ENCODE peak calls at places on chromosome 3, in ten cellular contexts. One of them, this sample, is unnamed.

GRCh38 chr3:42216302-42216701 is 49.7 kb downstream of the CCK start:
- DNase-seq in fibroblast of lung: no peak
- DNase-seq in substantia nigra: no peak
- DNase-seq in NCI-H2107: no peak
- DNase-seq in T-helper 17 cell: no peak
- DNase-seq in bronchial epithelial cell: no peak
- DNase-seq in CD8-positive, alpha-beta T cell: no peak
- DNase-seq in frontal cortex: no peak
- DNase-seq in activated gamma-delta T cell treated with Interleukin-2 at 50 U/mL for 16 hours: no peak
- DNase-seq in activated naive CD8-positive, alpha-beta T cell treated with anti-CD3 and anti-CD28 coated beads for 36 hours: no peak
- DNase-seq in this sample: no peak

GRCh38 chr3:137012097-137012501 is 54.3 kb downstream of the IL20RB start:
- DNase-seq in CD8-positive, alpha-beta T cell: no peak
- DNase-seq in NCI-H2107: no peak
- DNase-seq in activated gamma-delta T cell treated with Interleukin-2 at 50 U/mL for 16 hours: no peak
- DNase-seq in bronchial epithelial cell: no peak
- DNase-seq in frontal cortex: no peak
- DNase-seq in substantia nigra: no peak
- DNase-seq in T-helper 17 cell: no peak
- DNase-seq in fibroblast of lung: peak; percentile 15
- DNase-seq in activated naive CD8-positive, alpha-beta T cell treated with anti-CD3 and anti-CD28 coated beads for 36 hours: no peak
- DNase-seq in this sample: no peak

GRCh38 chr3:37442397-37442796 is 268.0 kb upstream of the LRRFIP2 start:
- DNase-seq in frontal cortex: no peak
- DNase-seq in fibroblast of lung: no peak
- DNase-seq in CD8-positive, alpha-beta T cell: no peak
- DNase-seq in bronchial epithelial cell: no peak
- DNase-seq in T-helper 17 cell: no peak
- DNase-seq in activated gamma-delta T cell treated with Interleukin-2 at 50 U/mL for 16 hours: no peak
- DNase-seq in NCI-H2107: no peak
- DNase-seq in substantia nigra: no peak
- DNase-seq in activated naive CD8-positive, alpha-beta T cell treated with anti-CD3 and anti-CD28 coated beads for 36 hours: no peak
- DNase-seq in this sample: no peak

GRCh38 chr3:40923130-40923529 is 276.2 kb upstream of the CTNNB1 start:
- DNase-seq in bronchial epithelial cell: peak; percentile 85
- DNase-seq in frontal cortex: no peak
- DNase-seq in activated gamma-delta T cell treated with Interleukin-2 at 50 U/mL for 16 hours: no peak
- DNase-seq in T-helper 17 cell: no peak
- DNase-seq in NCI-H2107: no peak
- DNase-seq in fibroblast of lung: no peak
- DNase-seq in substantia nigra: no peak
- DNase-seq in activated naive CD8-positive, alpha-beta T cell treated with anti-CD3 and anti-CD28 coated beads for 36 hours: no peak
- DNase-seq in CD8-positive, alpha-beta T cell: no peak
- DNase-seq in this sample: no peak

GRCh38 chr3:167917969-167918368 is 177.8 kb downstream of the GOLIM4 start:
- DNase-seq in NCI-H2107: no peak
- DNase-seq in T-helper 17 cell: no peak
- DNase-seq in bronchial epithelial cell: no peak
- DNase-seq in activated gamma-delta T cell treated with Interleukin-2 at 50 U/mL for 16 hours: no peak
- DNase-seq in fibroblast of lung: no peak
- DNase-seq in frontal cortex: no peak
- DNase-seq in activated naive CD8-positive, alpha-beta T cell treated with anti-CD3 and anti-CD28 coated beads for 36 hours: no peak
- DNase-seq in substantia nigra: no peak
- DNase-seq in CD8-positive, alpha-beta T cell: no peak
- DNase-seq in this sample: no peak

GRCh38 chr3:66816110-66816761 is 181.9 kb upstream of the KBTBD8 start:
- DNase-seq in NCI-H2107: no peak
- DNase-seq in CD8-positive, alpha-beta T cell: no peak
- DNase-seq in substantia nigra: no peak
- DNase-seq in T-helper 17 cell: no peak
- DNase-seq in activated naive CD8-positive, alpha-beta T cell treated with anti-CD3 and anti-CD28 coated beads for 36 hours: no peak
- DNase-seq in fibroblast of lung: peak; percentile 86
- DNase-seq in frontal cortex: no peak
- DNase-seq in activated gamma-delta T cell treated with Interleukin-2 at 50 U/mL for 16 hours: no peak
- DNase-seq in bronchial epithelial cell: peak; percentile 55
- DNase-seq in this sample: no peak

GRCh38 chr3:8575364-8576104 is 69.1 kb downstream of the SSUH2 start:
- DNase-seq in CD8-positive, alpha-beta T cell: no peak
- DNase-seq in activated naive CD8-positive, alpha-beta T cell treated with anti-CD3 and anti-CD28 coated beads for 36 hours: no peak
- DNase-seq in activated gamma-delta T cell treated with Interleukin-2 at 50 U/mL for 16 hours: no peak
- DNase-seq in T-helper 17 cell: no peak
- DNase-seq in frontal cortex: no peak
- DNase-seq in NCI-H2107: no peak
- DNase-seq in substantia nigra: no peak
- DNase-seq in bronchial epithelial cell: peak; percentile 22
- DNase-seq in fibroblast of lung: peak; percentile 40
- DNase-seq in this sample: no peak

GRCh38 chr3:129445472-129445871 is 5.4 kb downstream of the IFT122 start:
- DNase-seq in activated gamma-delta T cell treated with Interleukin-2 at 50 U/mL for 16 hours: no peak
- DNase-seq in bronchial epithelial cell: no peak
- DNase-seq in T-helper 17 cell: no peak
- DNase-seq in fibroblast of lung: no peak
- DNase-seq in NCI-H2107: no peak
- DNase-seq in activated naive CD8-positive, alpha-beta T cell treated with anti-CD3 and anti-CD28 coated beads for 36 hours: no peak
- DNase-seq in frontal cortex: no peak
- DNase-seq in CD8-positive, alpha-beta T cell: no peak
- DNase-seq in substantia nigra: no peak
- DNase-seq in this sample: no peak

GRCh38 chr3:114380233-114380645 is 86.4 kb downstream of the TIGIT start:
- DNase-seq in substantia nigra: peak; percentile 34
- DNase-seq in NCI-H2107: no peak
- DNase-seq in activated gamma-delta T cell treated with Interleukin-2 at 50 U/mL for 16 hours: no peak
- DNase-seq in T-helper 17 cell: no peak
- DNase-seq in fibroblast of lung: peak; percentile 91
- DNase-seq in CD8-positive, alpha-beta T cell: no peak
- DNase-seq in activated naive CD8-positive, alpha-beta T cell treated with anti-CD3 and anti-CD28 coated beads for 36 hours: no peak
- DNase-seq in bronchial epithelial cell: no peak
- DNase-seq in frontal cortex: peak; percentile 30
- DNase-seq in this sample: peak; percentile 62

GRCh38 chr3:122314467-122314866 is 10.6 kb upstream of the CSTA start:
- DNase-seq in bronchial epithelial cell: peak; percentile 94
- DNase-seq in activated gamma-delta T cell treated with Interleukin-2 at 50 U/mL for 16 hours: no peak
- DNase-seq in activated naive CD8-positive, alpha-beta T cell treated with anti-CD3 and anti-CD28 coated beads for 36 hours: no peak
- DNase-seq in fibroblast of lung: no peak
- DNase-seq in substantia nigra: no peak
- DNase-seq in frontal cortex: no peak
- DNase-seq in CD8-positive, alpha-beta T cell: no peak
- DNase-seq in NCI-H2107: no peak
- DNase-seq in T-helper 17 cell: no peak
- DNase-seq in this sample: no peak

GRCh38 chr3:135051409-135051946 is 256.4 kb downstream of the EPHB1 start:
- DNase-seq in fibroblast of lung: no peak
- DNase-seq in CD8-positive, alpha-beta T cell: no peak
- DNase-seq in substantia nigra: no peak
- DNase-seq in frontal cortex: no peak
- DNase-seq in T-helper 17 cell: no peak
- DNase-seq in activated gamma-delta T cell treated with Interleukin-2 at 50 U/mL for 16 hours: no peak
- DNase-seq in activated naive CD8-positive, alpha-beta T cell treated with anti-CD3 and anti-CD28 coated beads for 36 hours: no peak
- DNase-seq in NCI-H2107: no peak
- DNase-seq in bronchial epithelial cell: no peak
- DNase-seq in this sample: no peak

GRCh38 chr3:20729185-20729584 is 543.2 kb upstream of the SGO1 start:
- DNase-seq in activated naive CD8-positive, alpha-beta T cell treated with anti-CD3 and anti-CD28 coated beads for 36 hours: no peak
- DNase-seq in fibroblast of lung: no peak
- DNase-seq in NCI-H2107: no peak
- DNase-seq in activated gamma-delta T cell treated with Interleukin-2 at 50 U/mL for 16 hours: no peak
- DNase-seq in CD8-positive, alpha-beta T cell: no peak
- DNase-seq in frontal cortex: no peak
- DNase-seq in substantia nigra: no peak
- DNase-seq in T-helper 17 cell: no peak
- DNase-seq in bronchial epithelial cell: no peak
- DNase-seq in this sample: no peak

GRCh38 chr3:39346785-39347585 is 17.5 kb downstream of the CCR8 start:
- DNase-seq in CD8-positive, alpha-beta T cell: no peak
- DNase-seq in activated gamma-delta T cell treated with Interleukin-2 at 50 U/mL for 16 hours: no peak
- DNase-seq in substantia nigra: no peak
- DNase-seq in activated naive CD8-positive, alpha-beta T cell treated with anti-CD3 and anti-CD28 coated beads for 36 hours: no peak
- DNase-seq in NCI-H2107: no peak
- DNase-seq in frontal cortex: no peak
- DNase-seq in T-helper 17 cell: no peak
- DNase-seq in bronchial epithelial cell: no peak
- DNase-seq in fibroblast of lung: no peak
- DNase-seq in this sample: no peak

GRCh38 chr3:66582721-66583141 is 81.9 kb upstream of the LRIG1 start:
- DNase-seq in bronchial epithelial cell: no peak
- DNase-seq in T-helper 17 cell: peak; percentile 18
- DNase-seq in substantia nigra: no peak
- DNase-seq in activated gamma-delta T cell treated with Interleukin-2 at 50 U/mL for 16 hours: peak; percentile 63
- DNase-seq in frontal cortex: no peak
- DNase-seq in activated naive CD8-positive, alpha-beta T cell treated with anti-CD3 and anti-CD28 coated beads for 36 hours: peak; percentile 21
- DNase-seq in fibroblast of lung: no peak
- DNase-seq in CD8-positive, alpha-beta T cell: peak; percentile 26
- DNase-seq in NCI-H2107: no peak
- DNase-seq in this sample: no peak

GRCh38 chr3:9499455-9500107 is 54.0 kb downstream of the LHFPL4 start:
- DNase-seq in activated naive CD8-positive, alpha-beta T cell treated with anti-CD3 and anti-CD28 coated beads for 36 hours: no peak
- DNase-seq in NCI-H2107: no peak
- DNase-seq in CD8-positive, alpha-beta T cell: no peak
- DNase-seq in activated gamma-delta T cell treated with Interleukin-2 at 50 U/mL for 16 hours: no peak
- DNase-seq in T-helper 17 cell: no peak
- DNase-seq in frontal cortex: no peak
- DNase-seq in substantia nigra: no peak
- DNase-seq in bronchial epithelial cell: no peak
- DNase-seq in fibroblast of lung: no peak
- DNase-seq in this sample: no peak

GRCh38 chr3:153166206-153166605 is 4.2 kb downstream of the RAP2B start:
- DNase-seq in fibroblast of lung: no peak
- DNase-seq in frontal cortex: no peak
- DNase-seq in T-helper 17 cell: no peak
- DNase-seq in activated gamma-delta T cell treated with Interleukin-2 at 50 U/mL for 16 hours: peak; percentile 28
- DNase-seq in CD8-positive, alpha-beta T cell: peak; percentile 32
- DNase-seq in activated naive CD8-positive, alpha-beta T cell treated with anti-CD3 and anti-CD28 coated beads for 36 hours: no peak
- DNase-seq in NCI-H2107: no peak
- DNase-seq in substantia nigra: no peak
- DNase-seq in bronchial epithelial cell: peak; percentile 72
- DNase-seq in this sample: no peak

GRCh38 chr3:190122198-190122771 is 1.6 kb upstream of the P3H2 start:
- DNase-seq in NCI-H2107: no peak
- DNase-seq in T-helper 17 cell: no peak
- DNase-seq in fibroblast of lung: no peak
- DNase-seq in frontal cortex: no peak
- DNase-seq in activated naive CD8-positive, alpha-beta T cell treated with anti-CD3 and anti-CD28 coated beads for 36 hours: no peak
- DNase-seq in CD8-positive, alpha-beta T cell: no peak
- DNase-seq in activated gamma-delta T cell treated with Interleukin-2 at 50 U/mL for 16 hours: no peak
- DNase-seq in bronchial epithelial cell: no peak
- DNase-seq in substantia nigra: no peak
- DNase-seq in this sample: no peak

GRCh38 chr3:100080573-100080972 is 33.7 kb downstream of the FILIP1L start:
- DNase-seq in activated gamma-delta T cell treated with Interleukin-2 at 50 U/mL for 16 hours: no peak
- DNase-seq in fibroblast of lung: no peak
- DNase-seq in T-helper 17 cell: no peak
- DNase-seq in substantia nigra: no peak
- DNase-seq in CD8-positive, alpha-beta T cell: no peak
- DNase-seq in frontal cortex: no peak
- DNase-seq in bronchial epithelial cell: no peak
- DNase-seq in activated naive CD8-positive, alpha-beta T cell treated with anti-CD3 and anti-CD28 coated beads for 36 hours: no peak
- DNase-seq in NCI-H2107: no peak
- DNase-seq in this sample: no peak

GRCh38 chr3:169244119-169244864 is 419.2 kb downstream of the MECOM start:
- DNase-seq in substantia nigra: no peak
- DNase-seq in CD8-positive, alpha-beta T cell: no peak
- DNase-seq in activated naive CD8-positive, alpha-beta T cell treated with anti-CD3 and anti-CD28 coated beads for 36 hours: no peak
- DNase-seq in fibroblast of lung: no peak
- DNase-seq in frontal cortex: no peak
- DNase-seq in NCI-H2107: no peak
- DNase-seq in bronchial epithelial cell: no peak
- DNase-seq in activated gamma-delta T cell treated with Interleukin-2 at 50 U/mL for 16 hours: no peak
- DNase-seq in T-helper 17 cell: no peak
- DNase-seq in this sample: no peak

GRCh38 chr3:43957553-43957952 is 266.8 kb downstream of the ABHD5 start:
- DNase-seq in activated gamma-delta T cell treated with Interleukin-2 at 50 U/mL for 16 hours: no peak
- DNase-seq in frontal cortex: no peak
- DNase-seq in fibroblast of lung: no peak
- DNase-seq in T-helper 17 cell: no peak
- DNase-seq in bronchial epithelial cell: no peak
- DNase-seq in CD8-positive, alpha-beta T cell: no peak
- DNase-seq in NCI-H2107: no peak
- DNase-seq in activated naive CD8-positive, alpha-beta T cell treated with anti-CD3 and anti-CD28 coated beads for 36 hours: no peak
- DNase-seq in substantia nigra: no peak
- DNase-seq in this sample: no peak

GRCh38 chr3:23094412-23094811 is 108.7 kb upstream of the UBE2E2 start:
- DNase-seq in bronchial epithelial cell: no peak
- DNase-seq in fibroblast of lung: no peak
- DNase-seq in substantia nigra: no peak
- DNase-seq in frontal cortex: no peak
- DNase-seq in activated naive CD8-positive, alpha-beta T cell treated with anti-CD3 and anti-CD28 coated beads for 36 hours: no peak
- DNase-seq in NCI-H2107: no peak
- DNase-seq in T-helper 17 cell: no peak
- DNase-seq in CD8-positive, alpha-beta T cell: no peak
- DNase-seq in activated gamma-delta T cell treated with Interleukin-2 at 50 U/mL for 16 hours: no peak
- DNase-seq in this sample: no peak

GRCh38 chr3:58230876-58231552 is 6.6 kb upstream of the ABHD6 start:
- DNase-seq in frontal cortex: no peak
- DNase-seq in fibroblast of lung: no peak
- DNase-seq in activated gamma-delta T cell treated with Interleukin-2 at 50 U/mL for 16 hours: no peak
- DNase-seq in NCI-H2107: no peak
- DNase-seq in substantia nigra: no peak
- DNase-seq in T-helper 17 cell: no peak
- DNase-seq in bronchial epithelial cell: no peak
- DNase-seq in CD8-positive, alpha-beta T cell: no peak
- DNase-seq in activated naive CD8-positive, alpha-beta T cell treated with anti-CD3 and anti-CD28 coated beads for 36 hours: no peak
- DNase-seq in this sample: no peak

GRCh38 chr3:62559831-62560445 is 186.6 kb upstream of the FEZF2 start:
- DNase-seq in substantia nigra: no peak
- DNase-seq in bronchial epithelial cell: peak; percentile 56
- DNase-seq in fibroblast of lung: peak; percentile 83
- DNase-seq in activated gamma-delta T cell treated with Interleukin-2 at 50 U/mL for 16 hours: no peak
- DNase-seq in CD8-positive, alpha-beta T cell: no peak
- DNase-seq in NCI-H2107: no peak
- DNase-seq in activated naive CD8-positive, alpha-beta T cell treated with anti-CD3 and anti-CD28 coated beads for 36 hours: no peak
- DNase-seq in frontal cortex: no peak
- DNase-seq in T-helper 17 cell: no peak
- DNase-seq in this sample: no peak

GRCh38 chr3:155407331-155407730 is 113.8 kb upstream of the STRIT1 start:
- DNase-seq in T-helper 17 cell: no peak
- DNase-seq in NCI-H2107: no peak
- DNase-seq in frontal cortex: no peak
- DNase-seq in CD8-positive, alpha-beta T cell: no peak
- DNase-seq in bronchial epithelial cell: peak; percentile 47
- DNase-seq in fibroblast of lung: no peak
- DNase-seq in substantia nigra: no peak
- DNase-seq in activated naive CD8-positive, alpha-beta T cell treated with anti-CD3 and anti-CD28 coated beads for 36 hours: no peak
- DNase-seq in activated gamma-delta T cell treated with Interleukin-2 at 50 U/mL for 16 hours: no peak
- DNase-seq in this sample: no peak

GRCh38 chr3:52281980-52282801 is 3.7 kb upstream of the WDR82 start:
- DNase-seq in bronchial epithelial cell: no peak
- DNase-seq in frontal cortex: no peak
- DNase-seq in activated gamma-delta T cell treated with Interleukin-2 at 50 U/mL for 16 hours: peak; percentile 54
- DNase-seq in activated naive CD8-positive, alpha-beta T cell treated with anti-CD3 and anti-CD28 coated beads for 36 hours: no peak
- DNase-seq in CD8-positive, alpha-beta T cell: peak; percentile 49
- DNase-seq in fibroblast of lung: no peak
- DNase-seq in T-helper 17 cell: no peak
- DNase-seq in substantia nigra: no peak
- DNase-seq in NCI-H2107: no peak
- DNase-seq in this sample: no peak

GRCh38 chr3:48218537-48218936 is 4.8 kb upstream of the CAMP start:
- DNase-seq in substantia nigra: no peak
- DNase-seq in bronchial epithelial cell: no peak
- DNase-seq in fibroblast of lung: no peak
- DNase-seq in activated gamma-delta T cell treated with Interleukin-2 at 50 U/mL for 16 hours: no peak
- DNase-seq in frontal cortex: no peak
- DNase-seq in NCI-H2107: no peak
- DNase-seq in CD8-positive, alpha-beta T cell: no peak
- DNase-seq in T-helper 17 cell: no peak
- DNase-seq in activated naive CD8-positive, alpha-beta T cell treated with anti-CD3 and anti-CD28 coated beads for 36 hours: no peak
- DNase-seq in this sample: no peak

GRCh38 chr3:10933470-10933957 is 59.0 kb upstream of the SLC6A1 start:
- DNase-seq in fibroblast of lung: no peak
- DNase-seq in substantia nigra: no peak
- DNase-seq in activated naive CD8-positive, alpha-beta T cell treated with anti-CD3 and anti-CD28 coated beads for 36 hours: no peak
- DNase-seq in NCI-H2107: no peak
- DNase-seq in T-helper 17 cell: no peak
- DNase-seq in CD8-positive, alpha-beta T cell: no peak
- DNase-seq in frontal cortex: no peak
- DNase-seq in bronchial epithelial cell: peak; percentile 25
- DNase-seq in activated gamma-delta T cell treated with Interleukin-2 at 50 U/mL for 16 hours: no peak
- DNase-seq in this sample: no peak

GRCh38 chr3:42097166-42097946 is 6.2 kb downstream of the TRAK1 start:
- DNase-seq in NCI-H2107: no peak
- DNase-seq in activated naive CD8-positive, alpha-beta T cell treated with anti-CD3 and anti-CD28 coated beads for 36 hours: peak; percentile 30
- DNase-seq in fibroblast of lung: peak; percentile 48
- DNase-seq in T-helper 17 cell: no peak
- DNase-seq in CD8-positive, alpha-beta T cell: no peak
- DNase-seq in activated gamma-delta T cell treated with Interleukin-2 at 50 U/mL for 16 hours: no peak
- DNase-seq in bronchial epithelial cell: peak; percentile 78
- DNase-seq in substantia nigra: no peak
- DNase-seq in frontal cortex: no peak
- DNase-seq in this sample: no peak

This sample was measured in hypothalamus.